ENCODE peak calls at places on chromosomes 7 and 10, in five cellular contexts. C, W, N, K and U are unnamed samples. For H3K9me3 and H3K4me1, the result is how much of the 10 kb centered on the place peaks cover.

GRCh38 chr10:24208661-24209420 is at the start of gene KIAA1217:
- DNase-seq in C (peak), W (peak), N (peak), K (peak), U (peak)

GRCh38 chr10:93062499-93063216 is 2.1 kb downstream of the CYP26C1 start:
- DNase-seq in C (peak), W (peak), N (no peak), K (peak), U (no peak)

GRCh38 chr10:14698487-14699170 is 76.1 kb downstream of the FAM107B start:
- DNase-seq in C (no peak), W (no peak), N (no peak), K (no peak), U (no peak)

GRCh38 chr10:62734781-62735463 is 69.6 kb upstream of the ADO start:
- DNase-seq in C (no peak), W (no peak), N (no peak), K (no peak), U (no peak)

GRCh38 chr7:84524714-84525694 is 330.4 kb upstream of the SEMA3A start:
- DNase-seq in C (no peak), W (no peak), N (no peak), K (no peak), U (no peak)

GRCh38 chr10:91643700-91644099 is 10.8 kb upstream of the PPP1R3C start:
- DNase-seq in C (no peak), W (no peak), N (no peak), K (peak), U (no peak)

GRCh38 chr10:59907918-59908807 is 1.8 kb upstream of the CCDC6 start:
- DNase-seq in C (peak), W (no peak), N (peak), K (peak), U (peak)

GRCh38 chr7:87420173-87420572 is 55.3 kb downstream of the ABCB4 start:
- DNase-seq in C (no peak), W (no peak), N (no peak), K (no peak), U (no peak)

GRCh38 chr10:132229834-132230556 is 43.2 kb downstream of the DPYSL4 start:
- DNase-seq in C (no peak), W (no peak), N (no peak), K (no peak), U (no peak)

GRCh38 chr7:28329616-28330373 is 82.5 kb upstream of the CREB5 start:
- DNase-seq in C (no peak), W (no peak), N (no peak), K (no peak), U (no peak)

GRCh38 chr10:101018600-101019439 is 12.1 kb downstream of the PDZD7 start:
- DNase-seq in C (peak), W (peak), N (peak), K (peak), U (peak)

GRCh38 chr7:120519224-120519623 is 246.2 kb downstream of the KCND2 start:
- DNase-seq in C (no peak), W (no peak), N (no peak), K (no peak), U (no peak)

GRCh38 chr10:6406220-6407033 is 173.6 kb downstream of the PRKCQ start:
- DNase-seq in C (no peak), W (no peak), N (no peak), K (no peak), U (no peak)

GRCh38 chr10:72043016-72043834 is 45.1 kb downstream of the SPOCK2 start:
- DNase-seq in C (no peak), W (no peak), N (no peak), K (no peak), U (no peak)

GRCh38 chr10:16894834-16895233 is 77.6 kb upstream of the RSU1 start:
- DNase-seq in C (no peak), W (no peak), N (no peak), K (no peak), U (no peak)

GRCh38 chr7:43850348-43851116 is 18.8 kb downstream of the MRPS24 start:
- DNase-seq in C (no peak), W (no peak), N (no peak), K (no peak), U (no peak)

GRCh38 chr7:128783143-128783799 is 7.7 kb upstream of the OPN1SW start:
- DNase-seq in C (peak), W (peak), N (peak), K (peak), U (peak)

DNA sequence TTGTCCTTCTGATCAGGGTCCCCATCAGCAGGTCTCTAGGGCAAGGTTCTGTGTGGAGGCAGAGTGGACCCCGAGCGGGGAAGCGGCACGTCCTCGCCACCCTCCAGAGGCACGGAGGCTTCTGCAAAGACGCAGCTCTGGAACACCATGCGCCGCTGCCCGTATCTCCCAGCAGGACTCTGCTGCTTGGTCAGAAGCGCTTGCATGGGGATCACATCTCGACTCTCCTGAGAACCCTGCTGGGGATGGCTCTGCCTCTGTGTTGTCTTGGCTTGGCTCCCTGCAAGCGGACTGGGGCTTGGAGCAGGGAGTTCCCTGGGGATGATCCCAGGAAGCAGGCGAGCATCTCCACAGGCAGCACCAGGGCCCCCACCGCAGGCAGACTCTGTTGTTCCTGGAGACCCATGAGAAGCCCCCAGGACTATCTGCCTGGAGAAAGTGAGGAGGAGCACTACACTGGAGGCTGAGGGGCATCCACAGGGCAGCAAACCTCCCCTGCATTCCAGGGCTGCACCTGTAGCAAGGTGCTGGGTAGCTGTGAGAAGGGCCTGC is 520.5 kb downstream of the GLRX3 start:
- DNase-seq in C (no peak), W (no peak), N (no peak), K (no peak), U (no peak)
- H3K9me3 ChIP-seq in C (under half), W (under half), N (under half), K (under half), U (under half)

GRCh38 chr10:79470096-79470495 is 24.7 kb upstream of the ZCCHC24 start:
- DNase-seq in C (no peak), W (no peak), N (no peak), K (no peak), U (no peak)
- H3K4me3 ChIP-seq in C (no peak), W (no peak), N (no peak), K (no peak), U (no peak)

GRCh38 chr10:105734479-105734878 is 1093.4 kb downstream of the SORCS3 start:
- DNase-seq in C (no peak), W (no peak), N (no peak), K (no peak), U (no peak)
- H3K4me1 ChIP-seq in C (under half), W (under half), N (under half), K (under half), U (under half)

GRCh38 chr10:5165738-5166137 is 19.2 kb downstream of the AKR1C8 start:
- DNase-seq in C (no peak), W (no peak), N (no peak), K (no peak), U (no peak)
- H3K9me3 ChIP-seq in C (under half), W (under half), N (half or more), K (half or more), U (under half)